ENCODE peak calls at places on chromosomes 7 and 10, in seven cellular contexts. N, G, T, S, A, Y and B are unnamed samples.
A peak's percentile ranks its signal among the peaks of the same experiment; 100 is the strongest.

GRCh38 chr10:84826704-84827103 is 498.3 kb downstream of the CCSER2 start:
- DNase-seq in N (no peak), G (peak; percentile 43), T (no peak), S (no peak), A (no peak), Y (no peak), B (no peak)

GRCh38 chr10:59557642-59558041 is 152.0 kb downstream of the SLC16A9 start:
- DNase-seq in N (no peak), G (no peak), T (no peak), S (no peak), A (no peak), Y (no peak), B (no peak)

GRCh38 chr7:24879281-24879680 is 100.7 kb downstream of the OSBPL3 start:
- DNase-seq in N (no peak), G (peak; percentile 88), T (no peak), S (no peak), A (no peak), Y (no peak), B (no peak)

GRCh38 chr10:124380256-124380995 is 38.3 kb downstream of the OAT start:
- DNase-seq in N (no peak), G (no peak), T (no peak), S (no peak), A (no peak), Y (no peak), B (no peak)

GRCh38 chr10:96306516-96306915 is 2.3 kb downstream of the DNTT start:
- DNase-seq in N (no peak), G (no peak), T (no peak), S (no peak), A (no peak), Y (no peak), B (no peak)

GRCh38 chr10:110008518-110009339 is 945 bp downstream of the ADD3 start:
- DNase-seq in N (no peak), G (no peak), T (peak; percentile 48), S (no peak), A (peak; percentile 34), Y (peak; percentile 46), B (peak; percentile 80)

GRCh38 chr7:157679607-157680006 is 342.8 kb downstream of the DNAJB6 start:
- DNase-seq in N (no peak), G (no peak), T (no peak), S (no peak), A (no peak), Y (no peak), B (no peak)

GRCh38 chr7:48497521-48497920 is 326.3 kb downstream of the ABCA13 start:
- DNase-seq in N (no peak), G (no peak), T (peak; percentile 4), S (no peak), A (no peak), Y (no peak), B (no peak)

GRCh38 chr7:132251327-132251659 is 325.0 kb downstream of the PLXNA4 start:
- DNase-seq in N (no peak), G (no peak), T (peak; percentile 45), S (no peak), A (peak; percentile 27), Y (peak; percentile 59), B (no peak)

GRCh38 chr7:77427996-77428603 is 12.0 kb upstream of the GSAP start:
- DNase-seq in N (no peak), G (peak; percentile 76), T (peak; percentile 63), S (peak; percentile 78), A (no peak), Y (peak; percentile 76), B (no peak)

GRCh38 chr10:98259606-98260319 is 8.2 kb downstream of the LOXL4 start:
- DNase-seq in N (no peak), G (no peak), T (no peak), S (peak; percentile 36), A (no peak), Y (no peak), B (no peak)

GRCh38 chr7:28410628-28411578 is 1.4 kb upstream of the CREB5 start:
- DNase-seq in N (no peak), G (peak; percentile 62), T (peak; percentile 33), S (peak; percentile 90), A (peak; percentile 71), Y (no peak), B (no peak)

GRCh38 chr7:115635367-115635766 is 395.2 kb downstream of the TFEC start:
- DNase-seq in N (no peak), G (no peak), T (no peak), S (peak; percentile 36), A (no peak), Y (peak; percentile 60), B (no peak)
- H2AFZ ChIP-seq in N (no peak overlapping the region), G (no peak overlapping the region), T (no peak overlapping the region), S (no peak overlapping the region), A (peak overlapping the region; percentile 5), Y (no peak overlapping the region), B (no peak overlapping the region)

GRCh38 chr10:35605191-35605590 is at the start of gene GJD4:
- DNase-seq in N (no peak), G (no peak), T (no peak), S (no peak), A (no peak), Y (no peak), B (no peak)
- H2AFZ ChIP-seq in N (no peak within 1 kb of the TSS), G (no peak within 1 kb of the TSS), T (no peak within 1 kb of the TSS), S (no peak within 1 kb of the TSS), A (no peak within 1 kb of the TSS), Y (no peak within 1 kb of the TSS), B (no peak within 1 kb of the TSS)

GRCh38 chr10:3757638-3758490 is 27.1 kb downstream of the KLF6 start:
- DNase-seq in N (peak; percentile 82), G (no peak), T (peak; percentile 96), S (no peak), A (no peak), Y (peak; percentile 91), B (peak; percentile 88)
- H2AFZ ChIP-seq in N (peak overlapping the region; percentile 29), G (no peak overlapping the region), T (no peak overlapping the region), S (no peak overlapping the region), A (no peak overlapping the region), Y (no peak overlapping the region), B (peak overlapping the region; percentile 11)

GRCh38 chr7:44104880-44105771 is 981 bp downstream of the AEBP1 start:
- DNase-seq in N (no peak), G (peak; percentile 51), T (peak; percentile 26), S (peak; percentile 46), A (peak; percentile 66), Y (peak; percentile 41), B (no peak)
- H2AFZ ChIP-seq in N (no peak overlapping the region), G (peak overlapping the region; percentile 51), T (peak overlapping the region; percentile 45), S (peak overlapping the region; percentile 80), A (peak overlapping the region; percentile 71), Y (no peak overlapping the region), B (no peak overlapping the region)

DNA sequence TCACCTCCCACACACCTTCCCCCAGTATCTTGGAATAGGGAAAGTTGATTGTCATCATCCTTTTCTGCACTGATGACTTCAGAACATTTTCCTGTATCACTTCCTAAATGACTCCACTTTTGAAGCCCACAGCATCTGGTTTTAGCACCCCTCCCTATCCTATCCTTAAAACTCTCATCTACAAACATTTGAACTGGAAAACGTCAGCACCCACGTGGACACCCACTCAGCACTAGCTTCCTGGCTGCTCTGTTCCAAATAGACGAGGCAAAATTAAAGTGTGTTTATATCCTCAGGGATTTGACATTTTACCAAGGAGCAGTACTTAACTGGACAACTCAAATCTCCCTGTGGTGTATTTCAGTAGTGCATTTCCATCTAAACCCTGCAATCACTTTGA is 73.9 kb downstream of the REEP3 start:
- DNase-seq in N (no peak), G (no peak), T (no peak), S (peak; percentile 21), A (no peak), Y (no peak), B (no peak)
- H2AFZ ChIP-seq in N (no peak overlapping the region), G (no peak overlapping the region), T (no peak overlapping the region), S (no peak overlapping the region), A (no peak overlapping the region), Y (no peak overlapping the region), B (no peak overlapping the region)

DNA sequence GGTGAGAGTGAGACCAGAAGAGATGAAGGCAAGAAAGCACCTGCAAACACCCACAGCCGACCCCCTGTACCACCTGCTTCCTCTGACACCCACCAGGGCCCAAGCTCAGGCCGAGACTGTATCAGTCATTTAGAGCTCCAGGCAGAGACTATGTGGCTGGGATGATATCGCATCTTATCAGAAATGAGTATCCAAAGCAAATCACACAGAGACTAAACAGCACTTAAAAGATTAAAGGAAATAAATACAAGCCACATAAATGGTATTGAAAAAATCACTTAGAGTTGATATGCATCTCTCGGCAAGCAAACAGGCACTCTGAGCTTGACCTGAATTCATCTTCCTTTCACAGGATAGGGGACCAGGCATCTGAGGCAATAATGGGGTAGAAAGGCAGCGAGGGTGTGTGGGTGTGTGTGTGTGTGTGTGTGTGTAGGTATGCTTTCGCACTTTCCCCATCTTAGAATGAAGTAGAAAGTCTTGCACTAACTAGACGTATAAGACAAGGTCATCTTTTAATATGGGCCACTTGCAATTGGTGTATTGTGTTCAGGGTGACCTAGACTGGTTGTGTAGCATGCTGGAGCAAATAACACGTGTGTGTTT is 665.9 kb downstream of the KCNMA1 start:
- DNase-seq in N (no peak), G (no peak), T (no peak), S (no peak), A (no peak), Y (no peak), B (no peak)
- H2AFZ ChIP-seq in N (no peak overlapping the region), G (no peak overlapping the region), T (no peak overlapping the region), S (no peak overlapping the region), A (no peak overlapping the region), Y (no peak overlapping the region), B (no peak overlapping the region)

GRCh38 chr10:21523007-21523406 is 2.5 kb downstream of the SKIDA1 start:
- DNase-seq in N (no peak), G (no peak), T (no peak), S (no peak), A (no peak), Y (no peak), B (no peak)

GRCh38 chr10:21524131-21524525 is 1.4 kb downstream of the SKIDA1 start:
- DNase-seq in N (no peak), G (no peak), T (no peak), S (no peak), A (no peak), Y (no peak), B (no peak)

GRCh38 chr10:21521910-21522533 is 3.5 kb downstream of the SKIDA1 start:
- DNase-seq in N (no peak), G (no peak), T (no peak), S (no peak), A (no peak), Y (no peak), B (no peak)

GRCh38 chr10:21524526-21525366 is 736 bp downstream of the SKIDA1 start:
- DNase-seq in N (no peak), G (peak; percentile 66), T (peak; percentile 26), S (peak; percentile 67), A (peak; percentile 54), Y (no peak), B (no peak)

GRCh38 chr10:21523557-21524008 is 1.9 kb downstream of the SKIDA1 start:
- DNase-seq in N (no peak), G (no peak), T (no peak), S (peak; percentile 54), A (peak; percentile 60), Y (no peak), B (no peak)
- H2AFZ ChIP-seq in N (no peak overlapping the region), G (peak overlapping the region; percentile 36), T (peak overlapping the region; percentile 78), S (peak overlapping the region; percentile 81), A (peak overlapping the region; percentile 50), Y (peak overlapping the region; percentile 90), B (no peak overlapping the region)

GRCh38 chr7:13933536-13933935 is 55.9 kb downstream of the ETV1 start:
- DNase-seq in N (no peak), G (no peak), T (no peak), S (no peak), A (no peak), Y (no peak), B (no peak)
- H2AFZ ChIP-seq in N (no peak overlapping the region), G (no peak overlapping the region), T (no peak overlapping the region), S (no peak overlapping the region), A (no peak overlapping the region), Y (no peak overlapping the region), B (no peak overlapping the region)